ENCODE peak calls at places on chromosome 9, in nine cellular contexts. C is neural progenitor cell; Y is colonic mucosa; J is left lung; R is H1; O is CD4-positive, alpha-beta memory T cell; I is GM12878; G is ovary; N is HCT116. W is an unnamed sample. For H3K27me3, the result is how much of the 10 kb centered on the place peaks cover.

GRCh38 chr9:37340961-37341360 is 81.5 kb upstream of the GRHPR start:
- DNase-seq in O (no peak), C (no peak), Y (no peak), I (no peak), R (no peak), N (no peak), G (no peak), J (no peak), W (no peak)

GRCh38 chr9:10396641-10397040 is 216.2 kb downstream of the PTPRD start:
- DNase-seq in I (no peak), O (no peak), N (no peak), R (no peak), J (no peak), Y (no peak), G (no peak), C (no peak), W (no peak)

GRCh38 chr9:94758844-94759243 is 32.3 kb downstream of the AOPEP start:
- DNase-seq in Y (no peak), G (no peak), J (no peak), O (no peak), I (no peak), R (no peak), N (no peak), C (no peak), W (no peak)

GRCh38 chr9:134625361-134626140 is 16.1 kb upstream of the COL5A1 start:
- DNase-seq in R (no peak), C (no peak), G (peak), N (no peak), I (no peak), J (no peak), Y (no peak), O (no peak), W (peak)

GRCh38 chr9:6764570-6765334 is 7.0 kb downstream of the KDM4C start:
- DNase-seq in N (no peak), O (no peak), J (no peak), Y (no peak), I (no peak), G (no peak), R (no peak), C (no peak), W (no peak)

GRCh38 chr9:69605406-69605805 is 66.8 kb downstream of the APBA1 start:
- DNase-seq in N (no peak), Y (no peak), O (no peak), I (no peak), R (no peak), G (no peak), J (no peak), C (no peak), W (no peak)

GRCh38 chr9:76718166-76718565 is 46.1 kb upstream of the PCA3 start:
- DNase-seq in I (no peak), R (no peak), G (no peak), J (no peak), O (no peak), Y (no peak), N (no peak), C (no peak), W (no peak)

GRCh38 chr9:95103385-95104087 is 214.0 kb downstream of the FANCC start:
- DNase-seq in J (peak), O (no peak), G (no peak), C (no peak), N (no peak), Y (no peak), I (no peak), R (no peak), W (no peak)

GRCh38 chr9:132249690-132250089 is 87.8 kb downstream of the NTNG2 start:
- DNase-seq in N (no peak), J (peak), R (no peak), C (no peak), Y (no peak), I (no peak), O (no peak), G (no peak), W (no peak)

GRCh38 chr9:18124760-18125159 is 349.2 kb upstream of the ADAMTSL1 start:
- DNase-seq in J (no peak), C (no peak), O (no peak), I (no peak), R (no peak), Y (no peak), G (no peak), N (no peak), W (no peak)

GRCh38 chr9:23811633-23812032 is 14.4 kb downstream of the ELAVL2 start:
- DNase-seq in C (no peak), G (no peak), I (no peak), R (no peak), Y (no peak), J (no peak), N (no peak), O (no peak), W (no peak)

GRCh38 chr9:124467410-124468060 is 17.3 kb downstream of the ADGRD2 start:
- DNase-seq in C (no peak), R (no peak), N (no peak), Y (no peak), J (peak), I (no peak), O (no peak), G (no peak), W (no peak)

GRCh38 chr9:96084289-96084688 is 208.8 kb downstream of the ERCC6L2 start:
- DNase-seq in G (no peak), J (no peak), C (no peak), I (no peak), O (no peak), R (no peak), Y (no peak), N (no peak), W (no peak)

GRCh38 chr9:2377135-2377534 is 244.5 kb upstream of the VLDLR start:
- DNase-seq in C (no peak), R (no peak), G (no peak), Y (no peak), J (no peak), O (no peak), N (no peak), I (no peak), W (no peak)

GRCh38 chr9:69044226-69045219 is 9.0 kb downstream of the FXN start:
- DNase-seq in J (no peak), I (no peak), N (no peak), G (no peak), C (peak), O (no peak), Y (no peak), R (no peak), W (no peak)

GRCh38 chr9:76868897-76869296 is 37.0 kb downstream of the PRUNE2 start:
- DNase-seq in I (no peak), O (no peak), Y (no peak), G (no peak), J (no peak), N (no peak), C (peak), R (no peak), W (no peak)

GRCh38 chr9:35650341-35651158 is at the start of gene SIT1:
- DNase-seq in J (no peak), O (peak), N (no peak), Y (no peak), R (peak), I (no peak), G (no peak), C (no peak), W (no peak)

GRCh38 chr9:118701985-118702384 is 667.2 kb downstream of the BRINP1 start:
- DNase-seq in I (no peak), O (no peak), R (no peak), Y (no peak), J (no peak), C (no peak), G (no peak), N (no peak), W (no peak)

GRCh38 chr9:94199776-94200175 is 59.3 kb upstream of the ZNF169 start:
- DNase-seq in R (no peak), Y (no peak), C (no peak), G (no peak), I (no peak), J (no peak), O (no peak), N (no peak), W (no peak)

GRCh38 chr9:6907772-6908381 is 150.1 kb downstream of the KDM4C start:
- DNase-seq in Y (no peak), C (no peak), G (no peak), N (peak), O (no peak), J (no peak), I (no peak), R (no peak), W (no peak)

GRCh38 chr9:125484632-125485282 is 222.3 kb downstream of the MAPKAP1 start:
- DNase-seq in C (no peak), O (no peak), J (no peak), Y (no peak), G (peak), N (no peak), I (no peak), R (no peak), W (no peak)

GRCh38 chr9:131666779-131667178 is 73.1 kb downstream of the RAPGEF1 start:
- DNase-seq in J (no peak), G (no peak), O (peak), R (no peak), I (no peak), C (no peak), Y (no peak), N (no peak), W (no peak)

GRCh38 chr9:37987467-37987981 is 81.5 kb downstream of the SHB start:
- DNase-seq in R (no peak), Y (no peak), N (no peak), C (no peak), G (no peak), I (no peak), O (no peak), J (no peak), W (no peak)

GRCh38 chr9:134060546-134060945 is 7.3 kb downstream of the BRD3 start:
- DNase-seq in J (no peak), I (no peak), Y (no peak), N (no peak), C (no peak), R (peak), G (no peak), O (no peak), W (no peak)

GRCh38 chr9:106613250-106613737 is 249.7 kb upstream of the ZNF462 start:
- DNase-seq in C (no peak), G (no peak), Y (peak), I (no peak), N (no peak), J (peak), R (no peak), O (no peak), W (no peak)

GRCh38 chr9:94644543-94644942 is 5.2 kb upstream of the FBP1 start:
- DNase-seq in I (no peak), C (no peak), Y (no peak), N (no peak), G (no peak), O (no peak), J (no peak), R (no peak), W (no peak)

GRCh38 chr9:87305123-87305522 is 192.5 kb upstream of the DAPK1 start:
- DNase-seq in G (no peak), I (no peak), J (peak), N (no peak), R (no peak), Y (no peak), O (no peak), C (no peak), W (no peak)

GRCh38 chr9:125593581-125593980 is 113.4 kb downstream of the MAPKAP1 start:
- DNase-seq in N (no peak), C (no peak), Y (no peak), R (no peak), I (no peak), J (no peak), O (no peak), G (no peak), W (no peak)

GRCh38 chr9:73230257-73230656 is 78.6 kb downstream of the ANXA1 start:
- DNase-seq in Y (no peak), O (no peak), R (no peak), N (no peak), G (no peak), C (no peak), J (no peak), I (no peak), W (no peak)

DNA sequence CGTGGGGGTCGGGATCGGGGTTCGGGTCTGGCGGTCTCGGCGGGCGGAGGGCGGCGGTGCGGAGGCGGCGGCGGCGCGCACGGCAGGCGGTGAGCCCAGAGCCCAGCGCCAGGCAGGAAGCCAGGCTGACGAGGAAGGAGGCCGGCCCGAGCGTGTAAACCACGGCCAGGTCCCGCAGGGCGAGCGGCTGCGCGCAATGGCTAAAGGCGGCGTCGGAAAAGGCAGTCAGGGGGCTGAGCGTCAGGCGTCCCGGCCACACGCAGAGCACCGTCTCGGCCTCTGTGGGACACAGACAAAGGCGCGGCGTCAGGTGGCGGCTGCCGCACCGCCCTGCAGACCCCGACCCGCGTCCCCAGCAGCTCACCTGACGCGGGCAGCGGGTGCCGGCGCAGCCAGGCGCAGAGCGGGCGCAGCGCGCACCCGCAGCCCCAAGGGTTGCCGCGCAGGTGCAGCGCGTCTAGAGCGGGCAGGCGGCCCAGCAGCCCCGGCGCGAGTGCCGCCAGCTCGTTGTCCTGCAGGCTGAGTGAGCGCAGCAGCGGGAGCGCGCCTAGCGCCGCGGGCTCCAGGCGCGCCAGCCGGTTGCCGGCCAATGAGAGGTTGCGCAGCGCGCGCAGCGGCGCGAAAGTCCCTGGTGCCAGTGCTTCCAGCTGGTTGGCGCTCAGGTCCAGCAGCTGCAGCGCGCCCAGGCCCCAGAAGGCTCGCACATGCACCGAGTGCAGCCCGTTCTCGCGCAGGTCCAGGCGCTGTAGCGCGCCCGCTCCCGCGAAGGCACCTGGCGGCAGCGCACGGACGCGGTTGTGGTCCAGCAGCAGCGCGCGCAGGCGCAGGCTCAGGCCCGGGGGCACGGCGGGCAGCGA is 716 bp downstream of the LRRC26 start:
- DNase-seq in Y (peak), O (no peak), I (no peak), N (peak), G (no peak), J (no peak), R (peak), C (peak), W (no peak)
- H3K27me3 ChIP-seq in Y (half or more), O (under half), I (under half), N (under half), G (under half), J (half or more), R (under half), C (half or more), W (half or more)

DNA sequence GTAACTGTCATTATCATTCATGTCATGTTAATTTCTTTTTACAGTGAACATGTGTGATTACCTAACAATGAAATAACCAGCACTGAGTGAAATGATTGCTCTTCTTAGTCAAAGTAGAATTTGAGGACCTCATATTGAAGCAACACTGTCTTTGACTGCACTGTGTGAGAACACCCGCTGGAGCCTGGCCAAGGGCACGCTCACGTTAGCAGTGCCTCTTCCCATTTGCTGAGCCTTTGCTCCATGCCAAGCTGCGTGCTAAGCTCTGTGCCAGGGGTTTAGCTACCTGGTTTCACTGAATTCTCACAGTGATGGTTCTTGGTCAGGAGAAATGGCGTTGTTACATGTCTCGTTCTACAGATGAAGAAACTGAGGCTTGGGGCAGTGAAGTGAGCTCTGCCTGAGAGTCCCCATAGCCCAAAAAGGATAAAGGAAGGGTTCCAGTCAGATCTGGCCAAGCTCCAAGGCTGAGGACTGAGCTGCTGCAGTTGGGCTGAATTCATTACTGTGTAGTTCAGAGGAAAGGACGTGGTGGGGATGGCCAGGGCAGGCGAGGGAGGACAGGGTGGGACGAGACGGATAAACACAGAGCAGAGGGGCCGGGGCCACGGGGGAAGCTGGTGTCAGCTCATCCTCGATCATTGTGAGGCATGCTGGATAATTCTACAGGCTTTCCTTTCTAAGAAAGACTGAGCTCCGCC is 16.6 kb downstream of the HMCN2 start:
- DNase-seq in N (no peak), Y (no peak), C (no peak), O (no peak), J (no peak), R (no peak), G (no peak), I (no peak), W (no peak)
- H3K4me3 ChIP-seq in N (no peak), Y (no peak), C (no peak), O (no peak), J (no peak), R (no peak), G (no peak), I (no peak), W (no peak)

DNA sequence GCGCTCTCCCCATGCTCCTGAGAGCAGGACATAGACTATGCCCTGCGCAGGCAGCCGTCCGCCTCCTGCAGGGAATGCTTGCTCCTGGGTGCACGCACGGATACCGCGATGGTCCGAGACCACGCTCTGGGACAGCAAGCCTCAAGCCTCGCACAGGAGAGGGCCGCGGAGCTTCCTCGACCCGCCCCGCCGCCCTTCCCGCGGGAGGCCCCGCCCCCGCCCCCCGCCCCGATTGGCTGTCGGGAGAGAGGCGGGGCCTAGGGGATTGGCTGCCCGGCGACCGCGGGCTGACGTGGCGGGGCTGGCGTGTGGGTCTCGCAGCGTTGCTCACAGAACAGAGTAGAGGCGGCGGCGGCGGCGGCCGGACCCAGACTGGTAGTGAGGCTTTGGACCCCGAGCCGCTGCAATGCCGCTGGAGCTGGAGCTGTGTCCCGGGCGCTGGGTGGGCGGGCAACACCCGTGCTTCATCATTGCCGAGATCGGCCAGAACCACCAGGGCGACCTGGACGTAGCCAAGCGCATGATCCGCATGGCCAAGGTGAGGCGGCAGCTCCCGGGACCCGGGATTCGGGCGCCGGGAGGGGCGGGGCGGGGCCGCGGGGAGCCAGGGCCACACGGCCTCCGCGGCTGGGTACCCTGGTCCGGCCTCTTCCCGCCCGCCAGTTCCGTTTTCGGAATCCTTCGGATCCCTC is at the start of gene NANS:
- DNase-seq in N (peak), I (no peak), Y (peak), C (peak), G (peak), J (peak), R (peak), O (peak), W (peak)
- H3K27me3 ChIP-seq in N (under half), I (under half), Y (under half), C (under half), G (under half), J (under half), R (under half), O (under half), W (under half)

GRCh38 chr9:127896395-127897193 is 2.8 kb downstream of the ST6GALNAC6 start:
- DNase-seq in I (no peak), C (no peak), R (no peak), Y (peak), G (no peak), O (no peak), J (peak), N (no peak), W (no peak)
- H3K4me3 ChIP-seq in I (no peak), C (peak), R (peak), Y (no peak), G (peak), O (no peak), J (peak), N (no peak), W (peak)

DNA sequence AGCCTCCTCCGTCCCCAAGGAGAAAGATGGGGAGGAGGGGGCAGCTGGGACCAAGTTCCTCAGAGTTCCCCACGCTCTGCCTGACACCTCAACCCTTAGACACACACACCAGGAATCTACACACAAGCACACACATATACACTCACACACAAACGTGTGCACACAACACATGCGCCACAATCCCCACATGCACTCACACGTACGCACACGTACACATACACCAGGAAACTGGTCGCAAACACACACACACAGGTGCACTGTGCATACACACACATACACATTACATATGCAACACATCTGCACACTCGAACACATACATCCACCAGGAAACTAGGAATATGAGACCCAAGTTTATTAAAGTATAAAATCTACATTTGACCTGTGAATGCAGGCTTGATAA is 50.4 kb downstream of the ROR2 start:
- DNase-seq in O (no peak), R (no peak), I (no peak), G (no peak), N (no peak), J (no peak), C (no peak), Y (no peak), W (no peak)
- H3K27me3 ChIP-seq in O (under half), R (under half), I (under half), G (under half), N (under half), J (under half), C (under half), Y (under half), W (under half)

W was measured in suprapubic skin.